ENCODE peak calls at places on chromosomes 1 and 21, in nine cellular contexts. I, M, A, Y, G, D, Z, T and U are unnamed samples.

GRCh38 chr1:6440198-6441126 is 15.9 kb downstream of the ESPN start:
- DNase-seq in I (no peak), Y (no peak), D (no peak), Z (no peak), M (peak; percentile 21), T (no peak), A (peak; percentile 68), G (no peak), U (no peak)

GRCh38 chr1:203038217-203038741 is 12.0 kb downstream of the PPFIA4 start:
- DNase-seq in I (peak; percentile 82), Y (peak; percentile 35), A (no peak), T (peak; percentile 74), Z (peak; percentile 65), D (no peak), M (no peak), G (no peak), U (peak; percentile 43)

GRCh38 chr1:180945551-180945950 is 32.9 kb downstream of the KIAA1614 start:
- DNase-seq in T (no peak), I (no peak), M (no peak), G (no peak), A (no peak), Y (no peak), Z (no peak), D (peak; percentile 27), U (no peak)

GRCh38 chr1:225470210-225470609 is 42.4 kb upstream of the LBR start:
- DNase-seq in A (no peak), Z (no peak), M (no peak), G (no peak), I (peak; percentile 40), Y (peak; percentile 16), T (no peak), D (no peak), U (no peak)

GRCh38 chr1:89873757-89874156 is 52.9 kb downstream of the LRRC8D start:
- DNase-seq in T (no peak), A (no peak), G (no peak), Z (no peak), D (no peak), M (no peak), I (no peak), Y (no peak), U (no peak)

GRCh38 chr1:203473781-203474305 is 1.8 kb upstream of the PRELP start:
- DNase-seq in D (no peak), M (no peak), Z (no peak), G (no peak), A (no peak), T (no peak), Y (no peak), I (no peak), U (no peak)

GRCh38 chr1:31626451-31627202 is 9.1 kb downstream of the HCRTR1 start:
- DNase-seq in T (no peak), I (no peak), Z (no peak), M (no peak), A (no peak), Y (no peak), D (no peak), G (no peak), U (no peak)

GRCh38 chr21:28821276-28822063 is 171.2 kb downstream of the LTN1 start:
- DNase-seq in M (no peak), Z (no peak), T (no peak), A (no peak), I (no peak), D (no peak), Y (no peak), G (no peak), U (no peak)

GRCh38 chr1:216430744-216431143 is 7.5 kb upstream of the USH2A start:
- DNase-seq in Z (no peak), I (no peak), M (no peak), G (no peak), Y (no peak), T (no peak), A (no peak), D (peak; percentile 22), U (no peak)

GRCh38 chr1:229882621-229883020 is 184.4 kb upstream of the GALNT2 start:
- DNase-seq in I (no peak), Z (no peak), Y (no peak), D (no peak), A (no peak), T (no peak), M (no peak), G (no peak), U (no peak)

GRCh38 chr1:245822997-245823396 is 668.2 kb downstream of the KIF26B start:
- DNase-seq in A (no peak), I (no peak), G (no peak), Y (no peak), D (no peak), Z (no peak), M (no peak), T (peak; percentile 93), U (no peak)

GRCh38 chr1:86499987-86500593 is 31.4 kb downstream of the CLCA1 start:
- DNase-seq in D (no peak), T (no peak), G (no peak), Y (no peak), Z (no peak), M (peak; percentile 17), I (no peak), A (no peak), U (peak; percentile 70)

GRCh38 chr1:43267291-43267805 is 2.4 kb upstream of the TMEM125 start:
- DNase-seq in I (no peak), Y (no peak), T (peak; percentile 65), A (no peak), D (no peak), G (no peak), Z (no peak), M (no peak), U (no peak)

GRCh38 chr1:209048961-209049669 is 534.4 kb upstream of the CAMK1G start:
- DNase-seq in A (no peak), M (no peak), Y (no peak), I (no peak), Z (no peak), G (no peak), D (no peak), T (no peak), U (no peak)

GRCh38 chr21:30486180-30486579 is 1.1 kb downstream of the KRTAP19-2 start:
- DNase-seq in A (no peak), I (no peak), M (no peak), T (no peak), Z (no peak), G (no peak), Y (no peak), D (no peak), U (no peak)

GRCh38 chr1:23904748-23905357 is 8.3 kb downstream of the CNR2 start:
- DNase-seq in A (no peak), D (no peak), T (no peak), Y (no peak), I (no peak), G (no peak), Z (no peak), M (no peak), U (no peak)

GRCh38 chr1:16248603-16249534 is 11.9 kb upstream of the CPLANE2 start:
- DNase-seq in T (peak; percentile 90), I (peak; percentile 94), Y (peak; percentile 44), M (peak; percentile 94), G (no peak), D (peak; percentile 98), Z (peak; percentile 87), A (no peak), U (peak; percentile 84)

GRCh38 chr1:228109962-228110488 is 926 bp upstream of the MRPL55 start:
- DNase-seq in Z (no peak), M (no peak), Y (no peak), D (no peak), I (no peak), A (no peak), G (no peak), T (no peak), U (no peak)

GRCh38 chr1:81617308-81618027 is 183.3 kb upstream of the ADGRL2 start:
- DNase-seq in M (no peak), G (no peak), Y (no peak), A (no peak), T (peak; percentile 60), I (no peak), Z (no peak), D (no peak), U (no peak)

GRCh38 chr1:179870870-179871269 is 6.7 kb downstream of the TOR1AIP2 start:
- DNase-seq in M (no peak), G (no peak), A (no peak), D (no peak), T (no peak), I (no peak), Z (no peak), Y (no peak), U (no peak)

GRCh38 chr1:151976868-151977267 is 16.8 kb downstream of the S100A10 start:
- DNase-seq in Y (no peak), D (no peak), G (no peak), I (no peak), M (no peak), Z (no peak), T (no peak), A (no peak), U (no peak)

GRCh38 chr1:166156674-166157073 is 10.1 kb downstream of the FAM78B start:
- DNase-seq in Z (no peak), Y (no peak), G (no peak), A (no peak), T (no peak), I (no peak), M (no peak), D (no peak), U (no peak)

GRCh38 chr21:43362928-43363314 is 64.0 kb downstream of the SIK1 start:
- DNase-seq in Y (no peak), I (no peak), A (no peak), D (no peak), M (no peak), G (no peak), Z (no peak), T (no peak), U (no peak)

GRCh38 chr1:46284597-46285564 is 18.5 kb downstream of the LRRC41 start:
- DNase-seq in A (no peak), G (no peak), Y (no peak), M (no peak), Z (no peak), D (no peak), T (no peak), I (no peak), U (no peak)

GRCh38 chr1:190001187-190001586 is 476.5 kb downstream of the BRINP3 start:
- DNase-seq in I (no peak), M (no peak), Y (no peak), A (no peak), T (peak; percentile 34), Z (no peak), D (no peak), G (no peak), U (no peak)

GRCh38 chr1:23613191-23614126 is 54.2 kb upstream of the ID3 start:
- DNase-seq in Z (no peak), I (no peak), D (no peak), Y (no peak), G (no peak), M (no peak), T (no peak), A (no peak), U (peak; percentile 94)

GRCh38 chr1:184935919-184936798 is 38.1 kb downstream of the NIBAN1 start:
- DNase-seq in G (no peak), M (no peak), Y (no peak), I (no peak), T (no peak), Z (no peak), A (no peak), D (no peak), U (no peak)

GRCh38 chr21:36560933-36561575 is 81.1 kb upstream of the CLDN14 start:
- DNase-seq in Y (no peak), I (no peak), D (no peak), Z (no peak), G (no peak), M (no peak), A (no peak), T (no peak), U (no peak)